ENCODE peak calls at places on chromosomes 1 and 21, in eight cellular contexts. U is NCI-H774, X is tibial artery, G is choroid plexus epithelial cell, D is NAMALWA, N is foreskin fibroblast, T is NCI-H526, Y is GM12891. C is an unnamed sample.

GRCh38 chr1:204260601-204261197 is 46.9 kb upstream of the GOLT1A start:
- DNase-seq in U (no peak), X (no peak), G (peak; percentile 13), D (no peak), N (no peak), T (no peak), Y (no peak), C (no peak)

GRCh38 chr1:156896490-156897033 is 3.0 kb downstream of the PEAR1 start:
- DNase-seq in U (no peak), X (peak; percentile 78), G (peak; percentile 69), D (no peak), N (peak; percentile 93), T (no peak), Y (no peak), C (no peak)

GRCh38 chr21:45877821-45878469 is 103.6 kb upstream of the COL6A1 start:
- DNase-seq in U (no peak), X (no peak), G (peak; percentile 55), D (no peak), N (no peak), T (no peak), Y (no peak), C (no peak)

GRCh38 chr1:100036718-100037664 is 67.2 kb downstream of the SLC35A3 start:
- DNase-seq in U (peak; percentile 7), X (no peak), G (peak; percentile 43), D (peak; percentile 53), N (peak; percentile 46), T (peak; percentile 30), Y (no peak), C (peak; percentile 53)

GRCh38 chr1:56146449-56146848 is 432.9 kb downstream of the PLPP3 start:
- DNase-seq in U (no peak), X (no peak), G (peak; percentile 61), D (no peak), N (peak; percentile 82), T (no peak), Y (no peak), C (no peak)

GRCh38 chr1:207941664-207942063 is 30.7 kb upstream of the CD34 start:
- DNase-seq in U (no peak), X (peak; percentile 90), G (peak; percentile 44), D (no peak), N (no peak), T (no peak), Y (no peak), C (peak; percentile 71)

GRCh38 chr21:45341779-45342178 is 54.1 kb upstream of the POFUT2 start:
- DNase-seq in U (no peak), X (no peak), G (peak; percentile 68), D (no peak), N (no peak), T (no peak), Y (no peak), C (no peak)

GRCh38 chr1:19074361-19074901 is 118.0 kb upstream of the IFFO2 start:
- DNase-seq in U (no peak), X (no peak), G (no peak), D (no peak), N (no peak), T (no peak), Y (no peak), C (no peak)

GRCh38 chr21:32253215-32253641 is 25.6 kb downstream of the MIS18A start:
- DNase-seq in U (no peak), X (no peak), G (peak; percentile 4), D (no peak), N (no peak), T (no peak), Y (no peak), C (no peak)

GRCh38 chr1:43781574-43781973 is 74.2 kb downstream of the ST3GAL3 start:
- DNase-seq in U (no peak), X (no peak), G (no peak), D (no peak), N (no peak), T (no peak), Y (no peak), C (no peak)

GRCh38 chr1:29379438-29380073 is 143.2 kb downstream of the PTPRU start:
- DNase-seq in U (no peak), X (no peak), G (peak; percentile 71), D (peak; percentile 70), N (no peak), T (no peak), Y (no peak), C (peak; percentile 89)

GRCh38 chr1:165342588-165342987 is 13.9 kb downstream of the LMX1A start:
- DNase-seq in U (no peak), X (no peak), G (no peak), D (no peak), N (no peak), T (no peak), Y (no peak), C (no peak)

GRCh38 chr1:237953238-237953637 is 62.5 kb upstream of the ZP4 start:
- DNase-seq in U (no peak), X (no peak), G (no peak), D (no peak), N (no peak), T (no peak), Y (no peak), C (no peak)

GRCh38 chr1:112011231-112011630 is 21.8 kb upstream of the KCND3 start:
- DNase-seq in U (no peak), X (no peak), G (no peak), D (no peak), N (peak; percentile 33), T (no peak), Y (no peak), C (no peak)

GRCh38 chr1:95408506-95409136 is 174.6 kb downstream of the RWDD3 start:
- DNase-seq in U (no peak), X (no peak), G (no peak), D (no peak), N (no peak), T (no peak), Y (no peak), C (no peak)

GRCh38 chr1:3656450-3657095 is 4.3 kb downstream of the TP73 start:
- DNase-seq in U (no peak), X (no peak), G (no peak), D (no peak), N (no peak), T (no peak), Y (peak; percentile 67), C (no peak)

GRCh38 chr1:199290186-199290585 is 651.3 kb downstream of the PTPRC start:
- DNase-seq in U (no peak), X (no peak), G (peak; percentile 47), D (no peak), N (peak; percentile 66), T (no peak), Y (no peak), C (no peak)

GRCh38 chr21:39966786-39967185 is 99.5 kb downstream of the PCP4 start:
- DNase-seq in U (no peak), X (no peak), G (no peak), D (no peak), N (no peak), T (no peak), Y (no peak), C (no peak)

GRCh38 chr1:45569571-45569961 is 14.3 kb upstream of the NASP start:
- DNase-seq in U (no peak), X (no peak), G (no peak), D (no peak), N (no peak), T (no peak), Y (no peak), C (no peak)

GRCh38 chr1:203338335-203339036 is 12.4 kb downstream of the FMOD start:
- DNase-seq in U (peak; percentile 61), X (no peak), G (peak; percentile 79), D (peak; percentile 81), N (peak; percentile 40), T (peak; percentile 7), Y (peak; percentile 73), C (peak; percentile 86)

C was measured in KBM-7.